ENCODE peak calls at places on chromosomes 13 and 19, in seven cellular contexts. A is sigmoid colon; D is effector memory CD4-positive, alpha-beta T cell; H is AG08395; J is anterior cingulate cortex; N is stimulated activated CD4-positive, alpha-beta T cell treated with anti-CD3 and anti-CD28 coated beads, Interleukin-15, amount 100 ng/mL, for 24 hours; I is right cardiac atrium. Y is an unnamed sample.
A peak's percentile ranks its signal among the peaks of the same experiment; 100 is the strongest.

GRCh38 chr13:42412812-42413795 is 141.2 kb downstream of the AKAP11 start:
- DNase-seq in A (no peak), D (no peak), H (no peak), J (no peak), N (no peak), I (no peak), Y (no peak)

GRCh38 chr13:81987159-81987558 is 1646.2 kb upstream of the SPRY2 start:
- DNase-seq in A (no peak), D (no peak), H (no peak), J (no peak), N (no peak), I (no peak), Y (no peak)

GRCh38 chr13:43272866-43273265 is 249.5 kb downstream of the DNAJC15 start:
- DNase-seq in A (no peak), D (no peak), H (no peak), J (no peak), N (no peak), I (no peak), Y (no peak)

GRCh38 chr19:18300930-18301717 is 19.7 kb upstream of the JUND start:
- DNase-seq in A (peak; percentile 88), D (no peak), H (peak; percentile 86), J (no peak), N (no peak), I (peak; percentile 89), Y (no peak)

GRCh38 chr19:38726761-38727301 is 17.4 kb downstream of the CAPN12 start:
- DNase-seq in A (no peak), D (no peak), H (no peak), J (no peak), N (peak; percentile 22), I (peak; percentile 63), Y (no peak)

GRCh38 chr19:15378529-15379082 is 981 bp downstream of the AKAP8 start:
- DNase-seq in A (peak; percentile 76), D (peak; percentile 17), H (peak; percentile 65), J (peak; percentile 39), N (peak; percentile 71), I (peak; percentile 73), Y (peak; percentile 22)

GRCh38 chr13:114067381-114067885 is 65.0 kb downstream of the RASA3 start:
- DNase-seq in A (no peak), D (no peak), H (peak; percentile 59), J (no peak), N (peak; percentile 68), I (no peak), Y (no peak)

GRCh38 chr13:50132937-50133276 is 117.7 kb downstream of the KCNRG start:
- DNase-seq in A (no peak), D (no peak), H (no peak), J (no peak), N (no peak), I (no peak), Y (no peak)

GRCh38 chr19:9043524-9043923 is 33.3 kb upstream of the MUC16 start:
- DNase-seq in A (no peak), D (no peak), H (no peak), J (no peak), N (no peak), I (no peak), Y (no peak)

GRCh38 chr19:8251025-8251472 is 41.9 kb downstream of the CERS4 start:
- DNase-seq in A (peak; percentile 95), D (no peak), H (peak; percentile 0), J (peak; percentile 70), N (no peak), I (peak; percentile 94), Y (no peak)

GRCh38 chr13:25865391-25865790 is 186.4 kb downstream of the SHISA2 start:
- DNase-seq in A (no peak), D (no peak), H (no peak), J (no peak), N (no peak), I (no peak), Y (no peak)

GRCh38 chr13:81283062-81283461 is 942.1 kb upstream of the SPRY2 start:
- DNase-seq in A (no peak), D (no peak), H (no peak), J (no peak), N (no peak), I (no peak), Y (no peak)

GRCh38 chr19:3366761-3367571 is 583 bp downstream of the NFIC start:
- DNase-seq in A (peak; percentile 86), D (no peak), H (no peak), J (no peak), N (peak; percentile 55), I (peak; percentile 84), Y (no peak)

GRCh38 chr13:50800091-50800739 is 43.3 kb downstream of the DLEU7 start:
- DNase-seq in A (no peak), D (no peak), H (no peak), J (no peak), N (no peak), I (no peak), Y (no peak)

Y was measured in neural crest cell.